ENCODE peak calls at places on chromosomes 7 and 10, in five cellular contexts. J is A549, C is HepG2, P is H1, H is K562. G is an unnamed sample.
A peak's percentile ranks its signal among the peaks of the same experiment; 100 is the strongest.

GRCh38 chr7:116353614-116354013 is 143.3 kb downstream of the TES start:
- DNase-seq in H (no peak), J (no peak), C (no peak), P (no peak), G (no peak)

GRCh38 chr7:149462101-149462520 is 1.2 kb upstream of the ZNF777 start:
- DNase-seq in P (no peak), C (no peak), H (no peak), J (no peak), G (no peak)

GRCh38 chr7:130957140-130957513 is 223.1 kb upstream of the KLF14 start:
- DNase-seq in J (no peak), C (no peak), H (no peak), P (no peak), G (no peak)

GRCh38 chr10:71260622-71261325 is 48.4 kb downstream of the UNC5B start:
- DNase-seq in H (no peak), C (no peak), J (no peak), P (no peak), G (peak; percentile 96)

GRCh38 chr10:49651917-49652316 is 27.5 kb upstream of the C10orf53 start:
- DNase-seq in H (no peak), P (peak; percentile 14), J (no peak), C (no peak), G (no peak)

GRCh38 chr7:16813232-16813616 is 8.4 kb upstream of the AGR2 start:
- DNase-seq in H (no peak), P (no peak), C (no peak), J (no peak), G (no peak)

GRCh38 chr10:67808706-67809105 is 29.3 kb downstream of the DNAJC12 start:
- DNase-seq in C (no peak), H (no peak), J (no peak), P (no peak), G (no peak)

GRCh38 chr10:12844796-12845524 is 156.6 kb downstream of the CCDC3 start:
- DNase-seq in P (no peak), H (no peak), J (peak; percentile 45), C (peak; percentile 10), G (peak; percentile 91)

GRCh38 chr7:19442016-19442785 is 266.6 kb downstream of the POLR1F start:
- DNase-seq in J (peak; percentile 3), P (no peak), H (no peak), C (no peak), G (peak; percentile 75)

GRCh38 chr10:71974489-71975011 is 10.4 kb downstream of the CHST3 start:
- DNase-seq in C (no peak), J (peak; percentile 80), H (no peak), P (no peak), G (peak; percentile 74)

GRCh38 chr7:20216637-20217036 is 547 bp downstream of the MACC1 start:
- DNase-seq in H (no peak), P (no peak), C (no peak), J (no peak), G (no peak)

GRCh38 chr7:30155481-30155880 is 20.7 kb downstream of the MTURN start:
- DNase-seq in C (no peak), J (no peak), P (no peak), H (no peak), G (no peak)

GRCh38 chr7:138074540-138074939 is 1.7 kb upstream of the AKR1D1 start:
- DNase-seq in J (no peak), P (no peak), C (no peak), H (no peak), G (no peak)

GRCh38 chr7:46569117-46569433 is 648.0 kb upstream of the IGFBP3 start:
- DNase-seq in C (peak; percentile 3), H (no peak), P (no peak), J (no peak), G (no peak)

GRCh38 chr10:31242902-31243301 is 76.1 kb upstream of the ZEB1 start:
- DNase-seq in C (peak; percentile 59), P (no peak), J (peak; percentile 40), H (peak; percentile 50), G (peak; percentile 99)

GRCh38 chr7:16708496-16708895 is 45.1 kb upstream of the TSPAN13 start:
- DNase-seq in C (no peak), P (no peak), J (no peak), H (no peak), G (no peak)

GRCh38 chr10:124142296-124142853 is 49.0 kb upstream of the CHST15 start:
- DNase-seq in J (no peak), H (no peak), P (no peak), C (no peak), G (no peak)

GRCh38 chr7:91720255-91720937 is 160.1 kb downstream of the MTERF1 start:
- DNase-seq in C (no peak), H (no peak), J (no peak), P (no peak), G (peak; percentile 1)

GRCh38 chr10:15384154-15384553 is 13.1 kb upstream of the FAM171A1 start:
- DNase-seq in P (peak; percentile 23), H (no peak), C (no peak), J (no peak), G (no peak)

GRCh38 chr10:43353495-43354324 is 17.7 kb upstream of the FXYD4 start:
- DNase-seq in J (no peak), H (no peak), C (no peak), P (no peak), G (no peak)

GRCh38 chr7:158447206-158448171 is 140.1 kb downstream of the PTPRN2 start:
- DNase-seq in C (no peak), P (no peak), H (no peak), J (no peak), G (no peak)

GRCh38 chr7:92246363-92247101 is 758 bp downstream of the ANKIB1 start:
- DNase-seq in P (no peak), H (peak; percentile 60), J (peak; percentile 33), C (no peak), G (peak; percentile 18)

GRCh38 chr7:157520249-157520648 is 183.4 kb downstream of the DNAJB6 start:
- DNase-seq in P (peak; percentile 38), H (no peak), J (no peak), C (no peak), G (no peak)

GRCh38 chr10:20746856-20747255 is 150.3 kb downstream of the NEBL start:
- DNase-seq in H (no peak), P (no peak), J (no peak), C (no peak), G (no peak)

GRCh38 chr10:100364735-100365391 is 17.8 kb downstream of the SCD start:
- DNase-seq in C (peak; percentile 72), P (no peak), H (peak; percentile 17), J (peak; percentile 89), G (peak; percentile 60)

GRCh38 chr7:43164757-43165156 is 52.3 kb downstream of the HECW1 start:
- DNase-seq in P (no peak), H (no peak), C (no peak), J (peak; percentile 62), G (peak; percentile 97)

GRCh38 chr7:27677912-27678612 is 15.4 kb upstream of the HIBADH start:
- DNase-seq in C (peak; percentile 83), H (peak; percentile 53), P (no peak), J (peak; percentile 84), G (peak; percentile 96)
- TF ChIP-seq MAFK in C (no peak), H (peak; percentile 70), P (no peak), J (peak; percentile 45), G (no peak)

DNA sequence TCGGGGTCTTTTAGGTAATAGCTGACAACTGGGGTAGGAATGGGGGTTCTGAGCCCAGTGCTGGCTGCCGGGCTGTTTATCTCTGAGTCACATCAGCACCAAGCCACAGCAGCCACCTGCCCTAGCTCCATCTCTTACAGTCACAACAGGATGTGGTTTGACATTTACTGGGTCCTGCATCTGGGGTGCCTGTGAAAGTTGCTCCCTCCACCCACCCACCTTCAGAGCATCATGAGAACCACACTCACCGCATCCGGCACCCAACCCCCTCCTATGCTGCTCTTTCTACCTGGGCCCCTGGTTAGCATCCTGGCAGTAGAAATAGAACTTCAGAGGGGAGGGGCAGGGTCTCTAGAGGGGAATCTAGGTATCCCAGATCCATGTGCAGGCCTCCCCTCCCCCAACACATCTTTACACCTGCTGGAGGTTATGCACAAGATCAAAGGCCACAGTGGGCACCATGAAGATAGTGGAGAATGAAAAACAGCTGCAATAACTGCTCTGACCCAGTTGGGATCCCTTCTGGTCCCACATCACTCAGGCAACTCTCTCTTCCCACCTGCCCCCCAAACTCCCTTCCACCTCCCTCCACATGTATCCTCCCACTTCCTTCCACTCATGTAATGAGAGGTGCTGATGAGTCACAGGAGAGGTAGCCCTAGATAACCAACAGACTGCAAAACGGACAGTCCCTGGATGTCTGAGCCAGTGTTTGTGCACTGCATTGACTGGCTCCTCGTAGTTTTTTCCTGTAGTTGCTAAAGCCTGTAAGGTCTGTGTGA is 38.2 kb downstream of the PRSS2 start:
- DNase-seq in J (no peak), C (no peak), P (no peak), H (peak; percentile 77), G (peak; percentile 7)
- TF ChIP-seq MAFK in J (no peak), C (no peak), P (no peak), H (no peak), G (no peak)

DNA sequence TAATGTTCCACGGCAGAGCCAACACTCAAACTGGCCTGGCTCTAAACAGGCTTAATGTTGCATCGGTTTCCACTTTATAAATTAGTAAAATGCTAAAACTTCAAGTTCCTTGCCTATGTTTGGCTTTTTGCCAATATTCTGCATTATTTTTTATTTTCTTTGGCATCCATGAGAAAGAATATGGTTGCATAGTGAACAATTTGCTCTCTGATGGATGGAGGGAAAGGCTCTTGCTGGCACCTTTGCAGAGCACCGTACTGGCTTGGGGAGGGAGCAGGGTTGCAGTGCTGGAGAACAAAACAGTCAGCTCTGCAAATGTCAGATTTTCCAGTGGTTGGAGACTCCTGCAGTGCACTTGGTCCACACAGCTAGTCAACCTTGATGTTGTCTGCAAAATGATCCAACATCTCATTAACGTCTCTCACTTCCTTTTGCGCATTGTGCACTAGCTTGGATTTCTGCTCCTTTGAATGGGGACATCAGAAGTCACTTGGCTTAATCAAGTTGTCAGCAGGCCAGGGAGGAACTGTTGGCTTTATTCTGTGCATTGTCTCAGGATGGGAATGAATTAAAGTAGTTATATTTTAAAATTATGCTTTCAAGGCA is 100.8 kb downstream of the ANLN start:
- DNase-seq in J (no peak), P (no peak), C (no peak), H (no peak), G (no peak)
- TF ChIP-seq MAFK in J (no peak), P (no peak), C (no peak), H (no peak), G (no peak)

GRCh38 chr10:131083915-131084790 is 227.4 kb downstream of the TCERG1L start:
- DNase-seq in J (no peak), H (peak; percentile 17), C (no peak), P (peak; percentile 86), G (no peak)
- TF ChIP-seq MAFK in J (no peak), H (no peak), C (no peak), P (no peak), G (no peak)

GRCh38 chr7:128841171-128841690 is 11.0 kb downstream of the FLNC start:
- DNase-seq in H (no peak), J (no peak), C (no peak), P (no peak), G (no peak)

GRCh38 chr7:128843938-128844621 is 13.9 kb downstream of the FLNC start:
- DNase-seq in C (no peak), P (no peak), H (no peak), J (no peak), G (no peak)

GRCh38 chr7:128842674-128843641 is 12.8 kb downstream of the FLNC start:
- DNase-seq in H (no peak), C (no peak), J (no peak), P (no peak), G (no peak)

GRCh38 chr7:128840326-128841170 is 10.3 kb downstream of the FLNC start:
- DNase-seq in P (no peak), H (no peak), C (no peak), J (no peak), G (no peak)

GRCh38 chr7:128841961-128842673 is 11.9 kb downstream of the FLNC start:
- DNase-seq in J (peak; percentile 59), H (peak; percentile 89), C (no peak), P (peak; percentile 88), G (peak; percentile 69)
- TF ChIP-seq MAFK in J (no peak), H (no peak), C (no peak), P (no peak), G (no peak)

G was measured in IMR-90.